ENCODE peak calls at places on chromosomes 13 and 19, in five cellular contexts. M is Panc1, J is SK-N-SH, V is K562, N is GM23338. C is an unnamed sample.

GRCh38 chr13:93418398-93418797 is 191.8 kb downstream of the GPC6 start:
- DNase-seq in V (no peak), J (no peak), M (no peak), N (no peak), C (no peak)

GRCh38 chr13:100828226-100828625 is 153.6 kb upstream of the TMTC4 start:
- DNase-seq in N (peak; percentile 70), V (no peak), J (peak; percentile 28), M (no peak), C (no peak)

GRCh38 chr19:6767081-6767356 is 216 bp downstream of the SH2D3A start:
- DNase-seq in J (no peak), M (no peak), V (peak; percentile 17), N (peak; percentile 36), C (no peak)

GRCh38 chr13:76937416-76937815 is 10.9 kb upstream of the ACOD1 start:
- DNase-seq in V (no peak), N (no peak), M (no peak), J (no peak), C (no peak)

GRCh38 chr13:48653074-48654054 is at the start of gene CYSLTR2:
- DNase-seq in N (peak; percentile 52), V (no peak), J (peak; percentile 32), M (no peak), C (peak; percentile 50)

GRCh38 chr13:110756268-110756667 is 42.8 kb downstream of the ING1 start:
- DNase-seq in M (no peak), V (no peak), J (no peak), N (peak; percentile 23), C (no peak)

GRCh38 chr19:40262422-40262821 is 22.7 kb downstream of the AKT2 start:
- DNase-seq in V (no peak), N (no peak), J (no peak), M (no peak), C (no peak)

GRCh38 chr19:13244920-13245319 is 94.7 kb downstream of the IER2 start:
- DNase-seq in M (no peak), V (no peak), J (no peak), N (no peak), C (no peak)

GRCh38 chr13:99280166-99280565 is 22.0 kb upstream of the GPR18 start:
- DNase-seq in N (no peak), M (no peak), J (no peak), V (no peak), C (peak; percentile 92)

GRCh38 chr19:5719274-5719960 is 529 bp downstream of the LONP1 start:
- DNase-seq in V (peak; percentile 8), M (no peak), N (peak; percentile 42), J (no peak), C (peak; percentile 41)

GRCh38 chr13:84400711-84401110 is 518.4 kb upstream of the SLITRK1 start:
- DNase-seq in N (no peak), M (no peak), V (no peak), J (no peak), C (no peak)

GRCh38 chr19:56660381-56661105 is 11.0 kb downstream of the ZNF835 start:
- DNase-seq in V (no peak), J (peak; percentile 66), N (no peak), M (no peak), C (no peak)

DNA sequence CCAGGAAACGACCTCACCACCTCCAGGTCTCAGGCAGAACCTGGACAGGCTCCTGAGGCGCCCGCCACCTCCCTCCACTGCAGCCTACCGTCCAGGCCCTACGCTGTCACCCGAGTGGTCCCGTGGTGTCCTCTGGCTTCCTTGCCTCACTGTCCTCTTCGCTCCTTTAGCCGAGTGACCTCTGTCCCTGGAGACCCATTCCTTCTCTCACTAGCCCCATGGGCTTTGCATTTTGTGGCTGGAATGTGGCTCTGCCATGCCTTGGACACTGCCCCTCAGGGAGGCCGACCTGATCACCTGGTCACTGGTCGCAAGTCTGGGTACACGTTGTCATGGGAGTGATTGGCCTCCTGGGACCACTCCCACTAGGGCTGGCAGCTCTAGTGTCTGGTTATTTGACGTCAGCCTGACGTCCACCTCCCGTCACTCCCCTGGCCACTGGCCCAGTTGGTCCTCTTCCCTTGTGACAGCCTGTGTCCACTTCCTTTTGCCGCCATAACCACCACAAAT is 17.9 kb downstream of the SLC25A42 start:
- DNase-seq in V (no peak), M (no peak), N (no peak), J (no peak), C (no peak)
- TF ChIP-seq REST in V (no peak), M (no peak), N (no peak), J (no peak), C (no peak)

GRCh38 chr19:1247747-1248453 is 483 bp upstream of the MIDN start:
- DNase-seq in J (peak; percentile 60), N (peak; percentile 83), V (no peak), M (no peak), C (peak; percentile 66)
- TF ChIP-seq POLR2AphosphoS5 in J (no peak), N (no peak), V (no peak), M (peak; percentile 11), C (peak; percentile 10)

GRCh38 chr19:15248648-15249559 is 16.7 kb upstream of the EPHX3 start:
- DNase-seq in M (peak; percentile 2), N (no peak), V (no peak), J (no peak), C (no peak)
- H3K4me3 ChIP-seq in M (no peak overlapping the region), N (no peak overlapping the region), V (no peak overlapping the region), J (no peak overlapping the region), C (no peak overlapping the region)

DNA sequence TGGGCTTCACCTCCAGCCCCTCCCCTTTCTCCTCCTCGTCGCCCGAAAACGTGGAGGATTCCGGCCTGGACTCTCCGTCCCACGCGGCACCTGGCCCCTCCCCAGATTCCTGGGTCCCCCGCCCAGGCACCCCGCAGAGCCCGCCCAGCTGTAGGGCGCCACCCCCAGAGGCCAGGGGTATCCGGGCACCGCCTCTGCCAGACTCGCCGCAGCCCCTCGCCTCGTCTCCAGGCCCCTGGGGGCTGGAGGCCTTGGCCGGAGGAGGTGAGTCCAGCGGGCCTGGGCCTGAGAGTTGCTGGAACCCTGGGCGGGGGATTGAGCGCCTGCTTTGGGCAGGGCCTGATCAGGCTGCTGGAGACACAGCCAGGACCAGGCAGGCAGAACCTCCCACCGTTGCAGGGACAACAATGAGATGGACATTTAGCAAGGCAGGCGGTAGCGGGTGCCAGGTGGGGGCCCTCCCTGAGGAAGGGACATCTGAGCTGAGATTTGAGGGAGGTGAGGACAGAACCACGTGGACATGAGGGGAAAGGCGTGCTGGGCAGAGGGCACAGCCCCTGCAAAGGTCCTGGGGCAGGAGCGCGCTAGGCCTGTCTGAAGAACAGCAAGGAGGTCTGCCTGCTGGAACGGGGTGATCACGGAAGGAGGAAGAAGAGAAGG is 16.2 kb upstream of the B3GNT3 start:
- DNase-seq in J (no peak), M (no peak), V (peak; percentile 80), N (peak; percentile 79), C (no peak)
- TF ChIP-seq REST in J (no peak), M (no peak), V (no peak), N (no peak), C (no peak)

GRCh38 chr13:23433171-23434153 is at the start of gene SACS:
- DNase-seq in J (peak; percentile 81), M (no peak), V (no peak), N (peak; percentile 98), C (no peak)

GRCh38 chr13:23428183-23428528 is 5.3 kb downstream of the SACS start:
- DNase-seq in N (no peak), M (no peak), V (no peak), J (no peak), C (no peak)

GRCh38 chr13:23432589-23432988 is 913 bp downstream of the SACS start:
- DNase-seq in V (no peak), N (no peak), J (no peak), M (no peak), C (no peak)

GRCh38 chr13:23430664-23431063 is 2.8 kb downstream of the SACS start:
- DNase-seq in J (peak; percentile 36), M (no peak), V (no peak), N (no peak), C (no peak)

DNA sequence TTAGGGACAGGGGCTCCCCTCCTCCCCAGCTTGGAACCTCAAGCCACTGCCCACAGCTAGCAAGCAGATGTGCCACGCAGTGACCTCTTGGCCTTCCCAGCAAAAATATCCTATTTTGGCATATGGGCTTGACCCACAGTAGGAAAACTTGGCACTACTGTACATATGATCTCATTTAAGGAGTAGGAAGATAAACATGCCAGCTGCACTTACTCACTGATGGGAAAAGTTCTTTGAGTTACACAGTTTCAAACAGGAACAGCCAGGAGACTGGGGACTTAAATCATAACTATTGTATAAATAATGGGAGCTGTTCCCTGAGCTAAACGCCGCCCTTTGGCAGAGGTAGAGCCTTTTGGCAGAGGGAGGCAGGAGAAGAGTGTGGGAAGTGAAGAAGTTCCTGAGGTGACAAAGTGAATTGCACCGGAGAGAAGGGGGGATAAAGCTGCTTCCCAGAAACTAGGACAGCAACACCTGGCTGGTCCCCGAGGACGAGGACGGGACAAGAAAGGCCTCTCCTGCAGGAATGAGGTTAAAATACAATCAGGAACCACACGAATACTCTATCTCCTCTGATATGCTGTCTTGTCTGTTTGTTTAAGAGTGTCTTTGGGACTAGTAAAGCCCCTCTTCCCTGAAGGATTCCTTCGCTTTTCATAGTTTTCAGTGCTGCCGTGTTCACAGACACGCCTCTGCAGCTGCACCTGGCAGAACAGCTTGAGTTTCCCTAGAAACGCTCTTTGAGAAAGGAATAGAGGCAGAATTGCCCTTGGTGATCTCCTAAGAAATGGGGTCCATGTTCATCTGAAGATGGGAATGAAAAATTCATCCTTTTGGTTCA is 5.9 kb downstream of the SACS start:
- DNase-seq in V (no peak), M (peak; percentile 77), J (no peak), N (no peak), C (no peak)
- TF ChIP-seq POLR2AphosphoS5 in V (no peak), M (no peak), J (peak; percentile 77), N (no peak), C (no peak)

GRCh38 chr19:55647732-55648656 is at the start of gene CCDC106:
- DNase-seq in J (peak; percentile 93), N (peak; percentile 96), V (peak; percentile 86), M (no peak), C (peak; percentile 62)
- H3K4me3 ChIP-seq in J (peak within 1 kb of the TSS; percentile 77), N (peak within 1 kb of the TSS; percentile 65), V (peak within 1 kb of the TSS; percentile 68), M (peak within 1 kb of the TSS; percentile 70), C (peak within 1 kb of the TSS; percentile 77)

DNA sequence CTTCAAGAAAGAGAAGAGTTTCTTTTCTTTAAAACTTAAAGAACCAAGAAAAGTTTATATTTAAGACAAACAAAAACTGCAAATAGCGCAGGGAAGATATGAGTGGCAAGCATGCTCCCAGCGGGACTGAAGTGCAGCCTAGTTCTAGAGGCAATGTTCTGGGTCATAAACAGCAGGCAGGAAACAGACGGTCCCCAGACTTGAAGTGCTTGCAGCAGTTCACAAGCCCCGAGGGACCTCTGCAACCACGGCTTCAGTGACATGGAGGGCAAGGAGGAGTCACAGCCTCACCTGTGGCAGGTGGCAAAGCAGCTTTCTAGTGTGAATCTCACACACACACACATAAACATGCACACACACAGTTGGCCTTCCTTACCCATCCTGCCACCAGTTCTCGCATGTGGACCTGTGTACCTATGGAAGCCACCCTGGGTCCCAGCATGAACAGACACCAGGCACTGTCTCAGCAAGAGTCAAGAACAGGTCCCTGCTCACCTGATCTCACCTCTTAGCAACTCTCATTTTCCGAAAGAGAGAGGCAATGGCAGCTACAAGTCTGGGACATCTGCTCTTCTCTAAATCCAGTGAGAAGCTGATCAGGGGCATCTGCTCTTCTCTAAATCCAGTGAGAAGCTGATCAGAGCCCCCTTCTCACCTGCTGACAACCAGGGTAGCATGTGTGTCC is 162.0 kb downstream of the EFNB2 start:
- DNase-seq in J (no peak), M (no peak), V (no peak), N (no peak), C (no peak)
- TF ChIP-seq REST in J (no peak), M (no peak), V (no peak), N (no peak), C (no peak)

C was measured in HL-60.